ENCODE peak calls at places on chromosome 15, in five cellular contexts. C is fibroblast of mammary gland, Z is mesendoderm, N is bronchial epithelial cell, K is GM12865. B is an unnamed sample.

GRCh38 chr15:70976856-70977255 is 84.2 kb downstream of the LRRC49 start:
- DNase-seq in C (peak), Z (no peak), N (peak), K (no peak), B (no peak)

GRCh38 chr15:55337160-55337559 is 18.1 kb downstream of the PIGB start:
- DNase-seq in C (no peak), Z (peak), N (no peak), K (no peak), B (no peak)

GRCh38 chr15:79394231-79394630 is 37.9 kb upstream of the MINAR1 start:
- DNase-seq in C (peak), Z (no peak), N (no peak), K (no peak), B (no peak)

GRCh38 chr15:42726114-42726513 is 10.8 kb downstream of the CDAN1 start:
- DNase-seq in C (no peak), Z (no peak), N (no peak), K (no peak), B (no peak)

GRCh38 chr15:92803852-92804609 is 96.1 kb upstream of the CHD2 start:
- DNase-seq in C (peak), Z (peak), N (peak), K (peak), B (no peak)

GRCh38 chr15:20341901-20342605 is 199.5 kb downstream of the GOLGA6L6 start:
- DNase-seq in C (no peak), Z (no peak), N (no peak), K (no peak), B (no peak)

GRCh38 chr15:88484781-88485246 is 17.3 kb downstream of the MRPS11 start:
- DNase-seq in C (peak), Z (peak), N (peak), K (no peak), B (no peak)

GRCh38 chr15:94323076-94323475 is 91.7 kb downstream of the MCTP2 start:
- DNase-seq in C (no peak), Z (peak), N (no peak), K (no peak), B (no peak)

GRCh38 chr15:89167267-89168176 is 53.9 kb downstream of the RLBP1 start:
- DNase-seq in C (peak), Z (peak), N (peak), K (peak), B (peak)

GRCh38 chr15:58546635-58547627 is 115.1 kb downstream of the LIPC start:
- DNase-seq in C (peak), Z (peak), N (peak), K (no peak), B (no peak)

GRCh38 chr15:71116366-71116765 is 1.1 kb downstream of the THSD4 start:
- DNase-seq in C (no peak), Z (no peak), N (no peak), K (no peak), B (no peak)

GRCh38 chr15:97961067-97961954 is 808 bp downstream of the ARRDC4 start:
- DNase-seq in C (peak), Z (peak), N (no peak), K (no peak), B (no peak)

GRCh38 chr15:87941606-87942005 is 314.9 kb downstream of the NTRK3 start:
- DNase-seq in C (no peak), Z (no peak), N (no peak), K (no peak), B (no peak)

GRCh38 chr15:78242128-78242527 is 7.8 kb upstream of the ACSBG1 start:
- DNase-seq in C (peak), Z (peak), N (no peak), K (peak), B (no peak)

GRCh38 chr15:40320931-40321371 is 2.5 kb upstream of the INAFM2 start:
- DNase-seq in C (peak), Z (peak), N (peak), K (peak), B (no peak)

GRCh38 chr15:57390583-57390982 is 14.3 kb downstream of the CGNL1 start:
- DNase-seq in C (no peak), Z (no peak), N (no peak), K (no peak), B (no peak)

GRCh38 chr15:83300826-83301225 is 16.4 kb upstream of the BNC1 start:
- DNase-seq in C (peak), Z (no peak), N (peak), K (no peak), B (no peak)

GRCh38 chr15:61916104-61916503 is 144.1 kb downstream of the VPS13C start:
- DNase-seq in C (peak), Z (no peak), N (no peak), K (no peak), B (no peak)

GRCh38 chr15:49466119-49466518 is 43.1 kb downstream of the FGF7 start:
- DNase-seq in C (no peak), Z (no peak), N (no peak), K (no peak), B (no peak)

GRCh38 chr15:37076543-37076942 is 23.8 kb downstream of the MEIS2 start:
- DNase-seq in C (peak), Z (no peak), N (peak), K (no peak), B (no peak)

GRCh38 chr15:50166216-50166615 is 15.8 kb upstream of the SLC27A2 start:
- DNase-seq in C (peak), Z (no peak), N (peak), K (no peak), B (no peak)

GRCh38 chr15:77866186-77866585 is 211.3 kb downstream of the TBC1D2B start:
- DNase-seq in C (no peak), Z (no peak), N (no peak), K (no peak), B (no peak)

DNA sequence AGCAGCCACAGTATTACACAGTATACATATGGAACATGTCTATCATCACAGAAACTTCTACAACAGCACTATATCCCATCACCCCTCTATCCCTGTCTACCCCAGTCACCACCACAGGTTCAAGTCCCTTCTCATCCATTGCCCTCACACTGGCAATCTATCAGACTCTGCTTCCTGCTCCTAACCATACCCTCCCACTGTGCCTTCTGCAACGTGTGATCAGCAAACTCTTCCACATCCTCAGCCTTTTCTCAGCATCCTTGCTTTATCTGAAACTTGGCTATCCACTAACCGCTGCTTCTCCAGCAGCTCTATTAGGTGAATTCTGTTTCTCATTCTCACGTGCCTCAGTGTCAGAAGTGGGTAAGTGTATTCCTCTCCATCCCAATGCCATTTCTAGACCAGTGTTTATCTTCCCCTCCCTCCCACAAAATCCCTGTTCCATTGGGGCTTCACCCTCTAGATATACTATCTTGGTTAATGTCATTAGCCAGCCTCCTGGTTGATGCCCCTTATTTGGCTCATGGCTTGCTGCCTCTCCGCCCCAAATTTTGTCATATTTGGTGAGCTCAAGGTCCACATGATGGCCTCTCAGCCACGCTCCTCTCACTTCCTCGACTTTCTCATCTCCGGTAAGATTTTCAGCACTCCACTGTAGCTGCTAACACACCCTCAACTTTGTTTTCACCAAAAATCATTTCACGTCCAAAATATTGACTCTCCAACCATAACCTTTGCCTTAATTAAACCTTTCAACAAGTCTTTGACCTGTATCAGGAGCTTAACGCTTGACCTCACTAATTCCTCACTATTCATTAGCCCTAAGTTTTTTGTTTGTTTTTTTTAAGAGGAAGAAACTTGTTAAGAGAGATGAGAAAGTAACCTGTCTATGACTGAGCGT is 69.1 kb downstream of the RBPMS2 start:
- DNase-seq in C (no peak), Z (no peak), N (no peak), K (no peak), B (no peak)
- H3K4me3 ChIP-seq in C (no peak), Z (no peak), N (no peak), K (no peak), B (no peak)

GRCh38 chr15:74789741-74790079 is 7.8 kb downstream of the CSK start:
- DNase-seq in C (no peak), Z (no peak), N (no peak), K (no peak), B (no peak)
- H3K4me3 ChIP-seq in C (no peak), Z (no peak), N (no peak), K (peak), B (peak)

GRCh38 chr15:63089260-63090043 is 32.2 kb upstream of the LACTB start:
- DNase-seq in C (peak), Z (peak), N (peak), K (no peak), B (no peak)
- H3K4me3 ChIP-seq in C (no peak), Z (no peak), N (no peak), K (no peak), B (no peak)

GRCh38 chr15:34335176-34335575 is 2.4 kb downstream of the SLC12A6 start:
- DNase-seq in C (peak), Z (no peak), N (peak), K (peak), B (peak)
- H3K4me3 ChIP-seq in C (no peak), Z (no peak), N (no peak), K (peak), B (peak)

DNA sequence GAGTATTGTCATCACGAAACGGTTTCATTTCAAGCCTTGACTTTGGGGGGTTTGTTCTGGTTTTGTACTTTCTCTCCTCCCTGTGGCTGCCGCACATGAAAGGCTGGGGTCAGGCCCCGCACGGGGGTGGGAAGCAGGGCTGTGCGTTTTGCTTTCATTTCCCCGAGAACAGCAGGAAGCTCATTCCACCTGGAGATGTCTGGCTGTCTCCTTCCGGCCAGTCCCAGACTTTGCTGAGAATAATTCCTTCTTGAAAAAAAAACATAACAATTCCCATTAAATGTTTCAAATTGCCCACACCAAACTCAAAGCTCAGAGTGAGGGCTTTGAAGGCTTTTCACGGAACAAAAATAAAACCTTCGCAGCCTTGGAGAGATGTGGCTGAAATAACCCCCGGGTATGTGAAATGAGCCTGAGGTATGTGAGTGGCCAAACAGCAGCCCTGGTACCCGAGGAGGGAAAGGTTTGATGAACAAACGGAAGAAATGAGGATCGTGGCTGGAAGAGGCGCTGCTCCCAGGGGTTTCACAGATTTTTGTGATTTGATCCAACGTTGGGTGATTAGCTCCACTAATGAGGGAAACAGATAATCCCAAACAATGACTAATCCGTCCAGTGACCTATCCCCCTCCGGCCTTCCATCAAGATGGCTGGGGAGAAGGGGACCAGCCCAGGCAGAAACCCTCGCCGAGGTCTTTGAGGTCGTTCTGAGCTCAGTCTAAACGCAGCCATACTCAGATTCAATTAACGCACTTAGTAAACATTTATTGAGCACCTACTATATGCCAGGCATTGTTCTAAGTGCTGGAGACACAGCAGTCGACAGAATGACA is 126.9 kb upstream of the MEF2A start:
- DNase-seq in C (no peak), Z (no peak), N (no peak), K (no peak), B (no peak)
- H3K4me3 ChIP-seq in C (no peak), Z (no peak), N (no peak), K (no peak), B (no peak)

B was measured in GM06990.